ENCODE peak calls at places on chromosome 16, in six cellular contexts. M is H9, Z is mesenchymal stem cell, P is mesendoderm, F is IMR-90, U is H1. G is an unnamed sample.

GRCh38 chr16:51982715-51983680 is 563.9 kb downstream of the TOX3 start:
- DNase-seq in M (peak), Z (peak), P (peak), F (peak), U (peak), G (peak)

GRCh38 chr16:81095653-81095952 is 592 bp downstream of the GCSH start:
- DNase-seq in M (no peak), Z (no peak), P (no peak), F (no peak), U (no peak), G (no peak)

GRCh38 chr16:81551141-81551808 is 106.7 kb downstream of the CMIP start:
- DNase-seq in M (no peak), Z (peak), P (peak), F (peak), U (no peak), G (no peak)

GRCh38 chr16:86033016-86033474 is 134.1 kb downstream of the IRF8 start:
- DNase-seq in M (peak), Z (peak), P (peak), F (no peak), U (no peak), G (peak)

GRCh38 chr16:68426355-68426652 is 22.0 kb downstream of the SMPD3 start:
- DNase-seq in M (no peak), Z (no peak), P (no peak), F (no peak), U (no peak), G (no peak)

GRCh38 chr16:72400257-72401078 is 228.5 kb upstream of the PMFBP1 start:
- DNase-seq in M (peak), Z (peak), P (peak), F (peak), U (peak), G (peak)

GRCh38 chr16:2343211-2343610 is 2.7 kb upstream of the ABCA3 start:
- DNase-seq in M (no peak), Z (no peak), P (no peak), F (no peak), U (no peak), G (no peak)

GRCh38 chr16:19139436-19140091 is 25.8 kb downstream of the ITPRIPL2 start:
- DNase-seq in M (no peak), Z (no peak), P (no peak), F (no peak), U (no peak), G (no peak)

GRCh38 chr16:30523768-30524574 is 2.4 kb downstream of the ZNF768 start:
- DNase-seq in M (no peak), Z (no peak), P (no peak), F (no peak), U (no peak), G (no peak)

GRCh38 chr16:50619702-50620491 is 61.2 kb downstream of the SNX20 start:
- DNase-seq in M (no peak), Z (no peak), P (no peak), F (no peak), U (no peak), G (no peak)
- H2BK15ac ChIP-seq in M (no peak), Z (no peak), P (no peak), F (no peak), U (no peak), G (no peak)

GRCh38 chr16:87360862-87361610 is 22.5 kb downstream of the FBXO31 start:
- DNase-seq in M (no peak), Z (no peak), P (no peak), F (no peak), U (no peak), G (no peak)

GRCh38 chr16:87358696-87359095 is 24.9 kb downstream of the FBXO31 start:
- DNase-seq in M (no peak), Z (no peak), P (no peak), F (no peak), U (no peak), G (no peak)

GRCh38 chr16:87359121-87359520 is 24.5 kb downstream of the FBXO31 start:
- DNase-seq in M (no peak), Z (no peak), P (no peak), F (no peak), U (no peak), G (no peak)

GRCh38 chr16:87356491-87356853 is 27.1 kb downstream of the FBXO31 start:
- DNase-seq in M (no peak), Z (no peak), P (no peak), F (no peak), U (no peak), G (no peak)

GRCh38 chr16:87358250-87358649 is 25.3 kb downstream of the FBXO31 start:
- DNase-seq in M (no peak), Z (no peak), P (no peak), F (no peak), U (no peak), G (no peak)
- H3K27ac ChIP-seq in M (no peak), Z (no peak), P (no peak), F (no peak), U (no peak), G (no peak)

GRCh38 chr16:35564148-35564547 is 2104.7 kb downstream of the TP53TG3F start:
- DNase-seq in M (no peak), Z (no peak), P (no peak), F (no peak), U (no peak), G (no peak)

GRCh38 chr16:35565626-35566025 is 2106.2 kb downstream of the TP53TG3F start:
- DNase-seq in M (no peak), Z (no peak), P (no peak), F (no peak), U (no peak), G (no peak)

GRCh38 chr16:35562919-35563318 is 2103.5 kb downstream of the TP53TG3F start:
- DNase-seq in M (no peak), Z (no peak), P (no peak), F (no peak), U (no peak), G (no peak)

GRCh38 chr16:35562471-35562870 is 2103.1 kb downstream of the TP53TG3F start:
- DNase-seq in M (no peak), Z (no peak), P (no peak), F (no peak), U (no peak), G (no peak)

DNA sequence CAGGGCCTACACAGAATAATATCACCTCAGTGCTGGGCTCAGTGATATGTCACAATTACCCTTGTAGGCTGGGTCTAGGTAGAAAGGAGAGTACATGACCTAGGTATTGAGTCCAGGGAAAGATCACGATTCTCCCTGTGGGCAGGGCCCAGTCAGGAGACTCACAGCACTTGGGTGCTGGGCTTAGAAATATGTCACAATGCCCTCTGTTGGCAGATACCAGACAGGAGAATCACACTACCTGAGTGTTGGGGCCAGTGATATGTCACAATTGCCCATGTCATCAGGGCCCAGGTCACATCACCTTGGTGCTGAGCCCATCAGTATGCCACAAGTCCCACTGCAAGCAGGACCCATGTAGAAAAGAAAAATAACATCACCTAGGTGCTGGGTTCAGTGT is 2105.5 kb downstream of the TP53TG3F start:
- DNase-seq in M (no peak), Z (no peak), P (no peak), F (no peak), U (no peak), G (no peak)
- H2BK15ac ChIP-seq in M (no peak), Z (no peak), P (no peak), F (no peak), U (no peak), G (no peak)

GRCh38 chr16:66687906-66688625 is 8.5 kb downstream of the CMTM4 start:
- DNase-seq in M (no peak), Z (no peak), P (no peak), F (no peak), U (no peak), G (no peak)
- H3K27ac ChIP-seq in M (no peak), Z (no peak), P (no peak), F (no peak), U (no peak), G (no peak)

GRCh38 chr16:79639576-79640311 is 39.2 kb upstream of the MAF start:
- DNase-seq in M (no peak), Z (peak), P (no peak), F (no peak), U (no peak), G (no peak)
- H2BK15ac ChIP-seq in M (no peak), Z (no peak), P (no peak), F (no peak), U (no peak), G (no peak)